ENCODE peak calls at places on chromosomes 6 and 20, in five cellular contexts. C is fibroblast of lung, V is type B pancreatic cell, U is lung, R is fibroblast of the aortic adventitia. T is an unnamed sample.

GRCh38 chr6:28357036-28357435 is 7.3 kb downstream of the ZKSCAN3 start:
- DNase-seq in C (peak; percentile 46), V (no peak), U (no peak), R (no peak), T (no peak)

GRCh38 chr6:87897581-87898147 is 150.0 kb upstream of the SPACA1 start:
- DNase-seq in C (peak; percentile 54), V (no peak), U (no peak), R (peak; percentile 27), T (no peak)

GRCh38 chr6:13924146-13924948 is 405 bp upstream of the RNF182 start:
- DNase-seq in C (peak; percentile 62), V (peak; percentile 76), U (no peak), R (peak; percentile 38), T (no peak)

GRCh38 chr6:39432311-39433025 is 110.0 kb upstream of the KCNK16 start:
- DNase-seq in C (peak; percentile 19), V (no peak), U (no peak), R (no peak), T (no peak)

GRCh38 chr6:39929733-39930461 is 4.4 kb downstream of the MOCS1 start:
- DNase-seq in C (no peak), V (no peak), U (no peak), R (peak; percentile 39), T (peak; percentile 40)

GRCh38 chr6:74068945-74069570 is 373.1 kb downstream of the CD109 start:
- DNase-seq in C (peak; percentile 65), V (no peak), U (no peak), R (peak; percentile 88), T (no peak)

GRCh38 chr6:139115980-139116758 is 18.7 kb upstream of the HECA start:
- DNase-seq in C (no peak), V (no peak), U (no peak), R (no peak), T (no peak)

GRCh38 chr20:23519556-23519955 is 28.6 kb downstream of the CST8 start:
- DNase-seq in C (no peak), V (no peak), U (no peak), R (no peak), T (no peak)

GRCh38 chr6:72954736-72955135 is 270.6 kb downstream of the KHDC1L start:
- DNase-seq in C (peak; percentile 64), V (no peak), U (no peak), R (peak; percentile 45), T (no peak)

GRCh38 chr6:69116658-69117057 is 481.6 kb downstream of the ADGRB3 start:
- DNase-seq in C (no peak), V (no peak), U (no peak), R (no peak), T (no peak)

GRCh38 chr6:151071295-151071694 is 168.5 kb upstream of the AKAP12 start:
- DNase-seq in C (peak; percentile 95), V (no peak), U (no peak), R (peak; percentile 92), T (no peak)

GRCh38 chr6:165729307-165729936 is 66.4 kb upstream of the PDE10A start:
- DNase-seq in C (no peak), V (no peak), U (peak; percentile 43), R (peak; percentile 35), T (no peak)

GRCh38 chr20:32823078-32823477 is 3.3 kb downstream of the MAPRE1 start:
- DNase-seq in C (peak; percentile 83), V (no peak), U (no peak), R (peak; percentile 77), T (no peak)

GRCh38 chr20:62625516-62625915 is 16.8 kb upstream of the SLCO4A1 start:
- DNase-seq in C (no peak), V (no peak), U (no peak), R (no peak), T (no peak)

GRCh38 chr20:62622877-62623487 is 19.3 kb upstream of the SLCO4A1 start:
- DNase-seq in C (no peak), V (no peak), U (no peak), R (no peak), T (no peak)

GRCh38 chr20:62624719-62625455 is 17.4 kb upstream of the SLCO4A1 start:
- DNase-seq in C (no peak), V (no peak), U (no peak), R (no peak), T (no peak)

GRCh38 chr20:62623488-62624324 is 18.6 kb upstream of the SLCO4A1 start:
- DNase-seq in C (peak; percentile 80), V (no peak), U (peak; percentile 94), R (peak; percentile 87), T (peak; percentile 93)

DNA sequence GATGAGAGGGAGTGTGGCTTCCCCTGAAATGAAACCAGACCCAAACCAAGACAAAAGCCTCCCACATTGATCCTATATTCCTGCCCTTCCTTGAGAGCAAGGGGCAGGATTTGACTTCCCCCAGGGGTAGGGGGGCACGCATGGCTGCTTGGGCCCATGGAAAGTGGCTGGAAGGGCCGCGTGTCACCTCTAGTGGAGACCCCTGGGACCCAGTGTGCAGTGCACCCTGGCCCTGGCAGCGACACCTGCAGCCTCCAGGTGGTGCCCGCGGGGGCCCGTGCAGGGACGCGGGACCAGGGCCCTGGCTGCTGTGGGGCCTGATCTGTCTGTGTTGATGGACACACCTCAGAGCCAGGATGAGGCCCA is 18.0 kb upstream of the SLCO4A1 start:
- DNase-seq in C (no peak), V (no peak), U (no peak), R (no peak), T (no peak)
- TF ChIP-seq CTCF in C (no peak), V (no peak), U (no peak), R (no peak), T (peak; percentile 52)

GRCh38 chr20:52313335-52313963 is 121.9 kb upstream of the ZFP64 start:
- DNase-seq in C (peak; percentile 48), V (no peak), U (no peak), R (peak; percentile 13), T (peak; percentile 50)
- TF ChIP-seq CTCF in C (peak; percentile 71), V (peak; percentile 71), U (no peak), R (peak; percentile 32), T (peak; percentile 71)

DNA sequence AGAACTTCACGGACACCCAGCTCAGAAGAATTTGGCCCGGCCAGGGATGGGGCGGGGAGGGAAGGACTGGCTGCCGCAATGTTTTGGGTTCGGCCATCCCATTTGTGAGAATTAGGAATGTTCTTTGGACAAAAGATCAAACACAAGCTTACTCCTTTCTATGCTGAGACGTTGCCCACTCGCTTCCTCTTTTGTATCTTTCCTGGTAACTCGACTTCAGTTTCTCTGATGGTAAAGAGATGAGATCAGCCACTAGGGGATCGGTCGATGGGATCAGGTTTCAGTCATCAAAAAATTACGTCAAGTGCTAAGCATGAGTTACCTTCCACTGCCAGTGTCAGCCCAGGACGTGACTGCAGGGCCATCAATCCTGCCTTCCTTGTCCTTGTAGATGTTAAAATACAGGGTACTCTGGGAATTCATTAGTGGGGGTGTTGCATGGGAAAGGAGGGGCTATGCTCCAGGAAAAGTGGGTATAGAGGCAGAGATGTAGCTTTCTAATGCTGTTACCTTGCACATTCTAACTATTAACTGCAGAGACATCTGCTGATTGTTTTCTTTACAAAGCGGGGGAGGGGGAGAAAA is 190.2 kb downstream of the TSHZ2 start:
- DNase-seq in C (peak; percentile 91), V (peak; percentile 71), U (no peak), R (peak; percentile 34), T (peak; percentile 55)
- TF ChIP-seq CTCF in C (peak; percentile 48), V (peak; percentile 74), U (no peak), R (peak; percentile 11), T (no peak)

GRCh38 chr6:71585472-71585871 is 296.9 kb downstream of the OGFRL1 start:
- DNase-seq in C (no peak), V (no peak), U (no peak), R (no peak), T (no peak)

GRCh38 chr6:71592641-71593040 is 293.7 kb upstream of the RIMS1 start:
- DNase-seq in C (no peak), V (no peak), U (no peak), R (no peak), T (no peak)

GRCh38 chr6:71589254-71589653 is 297.1 kb upstream of the RIMS1 start:
- DNase-seq in C (no peak), V (no peak), U (no peak), R (no peak), T (no peak)

GRCh38 chr6:71584712-71585436 is 296.3 kb downstream of the OGFRL1 start:
- DNase-seq in C (no peak), V (no peak), U (no peak), R (no peak), T (no peak)

DNA sequence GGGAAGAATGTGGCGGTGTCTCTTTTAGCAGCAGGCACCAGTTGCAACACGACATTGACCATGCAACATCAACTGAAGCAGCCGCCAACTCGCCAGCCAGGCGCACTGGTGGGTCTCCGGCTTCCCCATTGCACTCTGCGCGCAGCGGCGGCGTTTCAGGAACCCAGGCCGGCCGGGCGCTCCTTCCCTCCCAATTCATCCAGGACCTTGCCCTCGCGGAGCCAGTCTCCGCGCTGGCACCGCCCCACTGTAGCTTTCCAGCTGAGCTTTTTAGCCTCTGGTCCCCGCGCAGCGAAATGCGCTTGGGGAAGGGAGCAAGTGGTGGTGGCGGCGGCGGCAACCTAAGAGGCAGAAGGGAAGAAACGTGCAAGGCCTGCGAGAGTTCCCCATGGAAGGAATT is 297.9 kb upstream of the RIMS1 start:
- DNase-seq in C (no peak), V (no peak), U (no peak), R (no peak), T (no peak)
- TF ChIP-seq CTCF in C (no peak), V (no peak), U (no peak), R (no peak), T (no peak)

DNA sequence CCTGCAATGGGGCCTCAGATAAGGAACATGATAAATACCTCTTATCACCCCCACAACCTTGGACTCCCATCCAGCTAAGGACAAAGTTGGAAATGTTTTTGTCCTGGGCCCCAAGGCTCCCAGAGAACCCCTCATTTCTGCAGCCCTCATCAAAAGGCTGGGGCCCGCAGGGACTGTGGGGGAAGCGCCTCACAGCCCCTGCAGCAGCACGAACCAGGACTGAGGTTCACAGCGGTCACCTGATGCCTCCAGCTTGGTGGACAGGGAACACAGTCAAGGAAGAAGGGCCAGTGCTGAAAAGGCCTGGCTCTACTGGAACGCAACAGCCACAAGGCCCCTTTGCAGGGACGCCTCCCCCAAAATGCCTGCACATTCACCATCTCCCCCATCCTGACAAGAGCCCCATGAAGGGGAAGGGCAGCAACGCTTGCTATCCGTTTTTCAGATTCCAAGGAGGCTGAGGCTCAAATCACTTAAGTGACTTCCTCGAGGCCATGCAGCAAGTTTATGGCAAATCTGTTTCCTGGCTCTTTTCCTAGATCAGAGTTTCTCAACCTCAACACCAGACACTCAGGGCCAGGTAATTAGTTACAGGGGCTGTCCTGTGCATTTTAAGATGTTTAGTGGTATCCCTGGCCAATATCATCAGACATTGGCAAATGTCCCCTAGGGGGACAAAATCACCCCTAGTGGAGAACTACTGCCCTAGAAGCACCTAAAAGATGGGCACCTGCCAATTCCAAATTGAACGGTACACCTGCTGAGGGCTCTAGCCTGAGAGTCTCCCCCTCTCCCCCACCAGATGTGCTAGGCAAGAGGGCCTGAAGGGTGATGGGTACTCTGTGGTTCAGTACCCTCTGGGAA is 10.5 kb downstream of the TFEB start:
- DNase-seq in C (no peak), V (no peak), U (no peak), R (no peak), T (no peak)
- TF ChIP-seq CTCF in C (peak; percentile 3), V (no peak), U (no peak), R (peak; percentile 4), T (no peak)

GRCh38 chr6:127069659-127070279 is 48.7 kb upstream of the RSPO3 start:
- DNase-seq in C (peak; percentile 40), V (no peak), U (no peak), R (peak; percentile 66), T (no peak)
- TF ChIP-seq CTCF in C (peak; percentile 52), V (peak; percentile 72), U (peak; percentile 1), R (peak; percentile 65), T (peak; percentile 60)